ENCODE peak calls at places on chromosomes 11 and 22, in six cellular contexts. One of them, this sample, is unnamed.

GRCh38 chr22:50206599-50206998 is 5.8 kb downstream of the SELENOO start:
- DNase-seq in activated naive CD4-positive, alpha-beta T cell: no peak
- DNase-seq in activated CD8-positive, alpha-beta memory T cell treated with anti-CD3 and anti-CD28 coated beads for 4 hours: no peak
- DNase-seq in stimulated activated CD4-positive, alpha-beta T cell treated with anti-CD3 and anti-CD28 coated beads, Interleukin-4, amount 100 ng/mL, for 1 hour: peak
- DNase-seq in activated CD4-positive, CD25-positive, alpha-beta regulatory T cell treated with anti-CD3 and anti-CD28 coated beads, Interleukin-2, amount 50 U/mL, for 72 hours: no peak
- DNase-seq in pancreas: no peak
- DNase-seq in this sample: no peak

GRCh38 chr11:77191823-77192495 is 63.9 kb downstream of the MYO7A start:
- DNase-seq in activated CD4-positive, CD25-positive, alpha-beta regulatory T cell treated with anti-CD3 and anti-CD28 coated beads, Interleukin-2, amount 50 U/mL, for 72 hours: no peak
- DNase-seq in activated CD8-positive, alpha-beta memory T cell treated with anti-CD3 and anti-CD28 coated beads for 4 hours: peak
- DNase-seq in pancreas: peak
- DNase-seq in stimulated activated CD4-positive, alpha-beta T cell treated with anti-CD3 and anti-CD28 coated beads, Interleukin-4, amount 100 ng/mL, for 1 hour: peak
- DNase-seq in activated naive CD4-positive, alpha-beta T cell: no peak
- DNase-seq in this sample: peak

GRCh38 chr11:11070976-11071375 is 213.1 kb upstream of the ZBED5 start:
- DNase-seq in activated CD8-positive, alpha-beta memory T cell treated with anti-CD3 and anti-CD28 coated beads for 4 hours: no peak
- DNase-seq in stimulated activated CD4-positive, alpha-beta T cell treated with anti-CD3 and anti-CD28 coated beads, Interleukin-4, amount 100 ng/mL, for 1 hour: no peak
- DNase-seq in activated naive CD4-positive, alpha-beta T cell: no peak
- DNase-seq in activated CD4-positive, CD25-positive, alpha-beta regulatory T cell treated with anti-CD3 and anti-CD28 coated beads, Interleukin-2, amount 50 U/mL, for 72 hours: no peak
- DNase-seq in pancreas: no peak
- DNase-seq in this sample: no peak

GRCh38 chr22:17913705-17914282 is 110.6 kb downstream of the MICAL3 start:
- DNase-seq in pancreas: no peak
- DNase-seq in activated CD4-positive, CD25-positive, alpha-beta regulatory T cell treated with anti-CD3 and anti-CD28 coated beads, Interleukin-2, amount 50 U/mL, for 72 hours: no peak
- DNase-seq in activated CD8-positive, alpha-beta memory T cell treated with anti-CD3 and anti-CD28 coated beads for 4 hours: no peak
- DNase-seq in stimulated activated CD4-positive, alpha-beta T cell treated with anti-CD3 and anti-CD28 coated beads, Interleukin-4, amount 100 ng/mL, for 1 hour: no peak
- DNase-seq in activated naive CD4-positive, alpha-beta T cell: no peak
- DNase-seq in this sample: no peak

GRCh38 chr11:134244593-134244992 is 8.6 kb downstream of the THYN1 start:
- DNase-seq in activated CD4-positive, CD25-positive, alpha-beta regulatory T cell treated with anti-CD3 and anti-CD28 coated beads, Interleukin-2, amount 50 U/mL, for 72 hours: no peak
- DNase-seq in pancreas: no peak
- DNase-seq in activated CD8-positive, alpha-beta memory T cell treated with anti-CD3 and anti-CD28 coated beads for 4 hours: no peak
- DNase-seq in stimulated activated CD4-positive, alpha-beta T cell treated with anti-CD3 and anti-CD28 coated beads, Interleukin-4, amount 100 ng/mL, for 1 hour: no peak
- DNase-seq in activated naive CD4-positive, alpha-beta T cell: no peak
- DNase-seq in this sample: no peak

GRCh38 chr11:121299417-121299816 is 6.8 kb downstream of the SC5D start:
- DNase-seq in activated CD8-positive, alpha-beta memory T cell treated with anti-CD3 and anti-CD28 coated beads for 4 hours: no peak
- DNase-seq in pancreas: no peak
- DNase-seq in stimulated activated CD4-positive, alpha-beta T cell treated with anti-CD3 and anti-CD28 coated beads, Interleukin-4, amount 100 ng/mL, for 1 hour: no peak
- DNase-seq in activated CD4-positive, CD25-positive, alpha-beta regulatory T cell treated with anti-CD3 and anti-CD28 coated beads, Interleukin-2, amount 50 U/mL, for 72 hours: no peak
- DNase-seq in activated naive CD4-positive, alpha-beta T cell: no peak
- DNase-seq in this sample: no peak

GRCh38 chr22:37309221-37310074 is 27.1 kb downstream of the CYTH4 start:
- DNase-seq in pancreas: no peak
- DNase-seq in activated naive CD4-positive, alpha-beta T cell: peak
- DNase-seq in activated CD4-positive, CD25-positive, alpha-beta regulatory T cell treated with anti-CD3 and anti-CD28 coated beads, Interleukin-2, amount 50 U/mL, for 72 hours: no peak
- DNase-seq in stimulated activated CD4-positive, alpha-beta T cell treated with anti-CD3 and anti-CD28 coated beads, Interleukin-4, amount 100 ng/mL, for 1 hour: no peak
- DNase-seq in activated CD8-positive, alpha-beta memory T cell treated with anti-CD3 and anti-CD28 coated beads for 4 hours: no peak
- DNase-seq in this sample: no peak

GRCh38 chr11:72683782-72684200 is 9.6 kb upstream of the PDE2A start:
- DNase-seq in stimulated activated CD4-positive, alpha-beta T cell treated with anti-CD3 and anti-CD28 coated beads, Interleukin-4, amount 100 ng/mL, for 1 hour: peak
- DNase-seq in activated naive CD4-positive, alpha-beta T cell: peak
- DNase-seq in activated CD8-positive, alpha-beta memory T cell treated with anti-CD3 and anti-CD28 coated beads for 4 hours: peak
- DNase-seq in pancreas: peak
- DNase-seq in activated CD4-positive, CD25-positive, alpha-beta regulatory T cell treated with anti-CD3 and anti-CD28 coated beads, Interleukin-2, amount 50 U/mL, for 72 hours: peak
- DNase-seq in this sample: no peak

GRCh38 chr11:113675565-113675964 is 30.5 kb downstream of the TMPRSS5 start:
- DNase-seq in activated CD4-positive, CD25-positive, alpha-beta regulatory T cell treated with anti-CD3 and anti-CD28 coated beads, Interleukin-2, amount 50 U/mL, for 72 hours: no peak
- DNase-seq in activated CD8-positive, alpha-beta memory T cell treated with anti-CD3 and anti-CD28 coated beads for 4 hours: no peak
- DNase-seq in activated naive CD4-positive, alpha-beta T cell: no peak
- DNase-seq in pancreas: no peak
- DNase-seq in stimulated activated CD4-positive, alpha-beta T cell treated with anti-CD3 and anti-CD28 coated beads, Interleukin-4, amount 100 ng/mL, for 1 hour: no peak
- DNase-seq in this sample: no peak

GRCh38 chr22:42967933-42968332 is 47.0 kb downstream of the PACSIN2 start:
- DNase-seq in activated naive CD4-positive, alpha-beta T cell: no peak
- DNase-seq in stimulated activated CD4-positive, alpha-beta T cell treated with anti-CD3 and anti-CD28 coated beads, Interleukin-4, amount 100 ng/mL, for 1 hour: no peak
- DNase-seq in activated CD4-positive, CD25-positive, alpha-beta regulatory T cell treated with anti-CD3 and anti-CD28 coated beads, Interleukin-2, amount 50 U/mL, for 72 hours: no peak
- DNase-seq in pancreas: no peak
- DNase-seq in activated CD8-positive, alpha-beta memory T cell treated with anti-CD3 and anti-CD28 coated beads for 4 hours: no peak
- DNase-seq in this sample: no peak

GRCh38 chr22:28435271-28435825 is 244.3 kb downstream of the TTC28 start:
- DNase-seq in activated CD8-positive, alpha-beta memory T cell treated with anti-CD3 and anti-CD28 coated beads for 4 hours: no peak
- DNase-seq in pancreas: peak
- DNase-seq in activated naive CD4-positive, alpha-beta T cell: no peak
- DNase-seq in stimulated activated CD4-positive, alpha-beta T cell treated with anti-CD3 and anti-CD28 coated beads, Interleukin-4, amount 100 ng/mL, for 1 hour: no peak
- DNase-seq in activated CD4-positive, CD25-positive, alpha-beta regulatory T cell treated with anti-CD3 and anti-CD28 coated beads, Interleukin-2, amount 50 U/mL, for 72 hours: no peak
- DNase-seq in this sample: no peak

GRCh38 chr11:36033082-36033751 is 89.4 kb downstream of the LDLRAD3 start:
- DNase-seq in activated CD8-positive, alpha-beta memory T cell treated with anti-CD3 and anti-CD28 coated beads for 4 hours: no peak
- DNase-seq in stimulated activated CD4-positive, alpha-beta T cell treated with anti-CD3 and anti-CD28 coated beads, Interleukin-4, amount 100 ng/mL, for 1 hour: no peak
- DNase-seq in pancreas: no peak
- DNase-seq in activated naive CD4-positive, alpha-beta T cell: no peak
- DNase-seq in activated CD4-positive, CD25-positive, alpha-beta regulatory T cell treated with anti-CD3 and anti-CD28 coated beads, Interleukin-2, amount 50 U/mL, for 72 hours: no peak
- DNase-seq in this sample: no peak

GRCh38 chr11:62075438-62075837 is 48.4 kb upstream of the INCENP start:
- DNase-seq in stimulated activated CD4-positive, alpha-beta T cell treated with anti-CD3 and anti-CD28 coated beads, Interleukin-4, amount 100 ng/mL, for 1 hour: no peak
- DNase-seq in activated naive CD4-positive, alpha-beta T cell: no peak
- DNase-seq in activated CD8-positive, alpha-beta memory T cell treated with anti-CD3 and anti-CD28 coated beads for 4 hours: no peak
- DNase-seq in activated CD4-positive, CD25-positive, alpha-beta regulatory T cell treated with anti-CD3 and anti-CD28 coated beads, Interleukin-2, amount 50 U/mL, for 72 hours: no peak
- DNase-seq in pancreas: no peak
- DNase-seq in this sample: no peak

GRCh38 chr11:106988151-106988806 is 30.0 kb downstream of the GUCY1A2 start:
- DNase-seq in pancreas: no peak
- DNase-seq in stimulated activated CD4-positive, alpha-beta T cell treated with anti-CD3 and anti-CD28 coated beads, Interleukin-4, amount 100 ng/mL, for 1 hour: no peak
- DNase-seq in activated naive CD4-positive, alpha-beta T cell: no peak
- DNase-seq in activated CD8-positive, alpha-beta memory T cell treated with anti-CD3 and anti-CD28 coated beads for 4 hours: no peak
- DNase-seq in activated CD4-positive, CD25-positive, alpha-beta regulatory T cell treated with anti-CD3 and anti-CD28 coated beads, Interleukin-2, amount 50 U/mL, for 72 hours: no peak
- DNase-seq in this sample: no peak

GRCh38 chr11:705646-706438 is at the start of gene EPS8L2:
- DNase-seq in activated CD8-positive, alpha-beta memory T cell treated with anti-CD3 and anti-CD28 coated beads for 4 hours: no peak
- DNase-seq in pancreas: peak
- DNase-seq in activated naive CD4-positive, alpha-beta T cell: no peak
- DNase-seq in activated CD4-positive, CD25-positive, alpha-beta regulatory T cell treated with anti-CD3 and anti-CD28 coated beads, Interleukin-2, amount 50 U/mL, for 72 hours: no peak
- DNase-seq in stimulated activated CD4-positive, alpha-beta T cell treated with anti-CD3 and anti-CD28 coated beads, Interleukin-4, amount 100 ng/mL, for 1 hour: peak
- DNase-seq in this sample: no peak

GRCh38 chr11:121291896-121292502 is 572 bp upstream of the SC5D start:
- DNase-seq in pancreas: no peak
- DNase-seq in activated naive CD4-positive, alpha-beta T cell: no peak
- DNase-seq in activated CD8-positive, alpha-beta memory T cell treated with anti-CD3 and anti-CD28 coated beads for 4 hours: no peak
- DNase-seq in activated CD4-positive, CD25-positive, alpha-beta regulatory T cell treated with anti-CD3 and anti-CD28 coated beads, Interleukin-2, amount 50 U/mL, for 72 hours: no peak
- DNase-seq in stimulated activated CD4-positive, alpha-beta T cell treated with anti-CD3 and anti-CD28 coated beads, Interleukin-4, amount 100 ng/mL, for 1 hour: no peak
- DNase-seq in this sample: no peak

GRCh38 chr11:17883946-17884345 is 128.9 kb downstream of the SERGEF start:
- DNase-seq in activated CD8-positive, alpha-beta memory T cell treated with anti-CD3 and anti-CD28 coated beads for 4 hours: no peak
- DNase-seq in stimulated activated CD4-positive, alpha-beta T cell treated with anti-CD3 and anti-CD28 coated beads, Interleukin-4, amount 100 ng/mL, for 1 hour: no peak
- DNase-seq in activated CD4-positive, CD25-positive, alpha-beta regulatory T cell treated with anti-CD3 and anti-CD28 coated beads, Interleukin-2, amount 50 U/mL, for 72 hours: no peak
- DNase-seq in activated naive CD4-positive, alpha-beta T cell: no peak
- DNase-seq in pancreas: no peak
- DNase-seq in this sample: no peak

GRCh38 chr11:133026952-133027351 is 505.3 kb downstream of the OPCML start:
- DNase-seq in activated CD8-positive, alpha-beta memory T cell treated with anti-CD3 and anti-CD28 coated beads for 4 hours: no peak
- DNase-seq in pancreas: no peak
- DNase-seq in activated CD4-positive, CD25-positive, alpha-beta regulatory T cell treated with anti-CD3 and anti-CD28 coated beads, Interleukin-2, amount 50 U/mL, for 72 hours: no peak
- DNase-seq in activated naive CD4-positive, alpha-beta T cell: no peak
- DNase-seq in stimulated activated CD4-positive, alpha-beta T cell treated with anti-CD3 and anti-CD28 coated beads, Interleukin-4, amount 100 ng/mL, for 1 hour: no peak
- DNase-seq in this sample: no peak